ENCODE peak calls at places on chromosomes 4 and X, in eight cellular contexts. One of them, this sample, is unnamed.

GRCh38 chrX:131841496-131842410 is 181.3 kb upstream of the STK26 start:
- DNase-seq in activated CD4-positive, CD25-positive, alpha-beta regulatory T cell treated with anti-CD3 and anti-CD28 coated beads, Interleukin-2, amount 50 U/mL, for 72 hours: no peak
- DNase-seq in DMS53: peak; percentile 84
- DNase-seq in A172: peak; percentile 13
- DNase-seq in activated naive CD8-positive, alpha-beta T cell treated with anti-CD3 and anti-CD28 coated beads for 36 hours: no peak
- DNase-seq in stimulated activated CD4-positive, alpha-beta T cell treated with anti-CD3 and anti-CD28 coated beads, Interleukin-4, amount 100 ng/mL, for 48 hours: no peak
- DNase-seq in mesendoderm: peak; percentile 77
- DNase-seq in stimulated activated naive CD4-positive, alpha-beta T cell: peak; percentile 5
- DNase-seq in this sample: peak; percentile 28

GRCh38 chr4:88320780-88321373 is 36.5 kb upstream of the PPM1K start:
- DNase-seq in activated CD4-positive, CD25-positive, alpha-beta regulatory T cell treated with anti-CD3 and anti-CD28 coated beads, Interleukin-2, amount 50 U/mL, for 72 hours: peak; percentile 33
- DNase-seq in stimulated activated naive CD4-positive, alpha-beta T cell: no peak
- DNase-seq in A172: peak; percentile 37
- DNase-seq in DMS53: peak; percentile 37
- DNase-seq in mesendoderm: peak; percentile 91
- DNase-seq in stimulated activated CD4-positive, alpha-beta T cell treated with anti-CD3 and anti-CD28 coated beads, Interleukin-4, amount 100 ng/mL, for 48 hours: no peak
- DNase-seq in activated naive CD8-positive, alpha-beta T cell treated with anti-CD3 and anti-CD28 coated beads for 36 hours: peak; percentile 26
- DNase-seq in this sample: peak; percentile 74

GRCh38 chr4:55933611-55934010 is 15.1 kb upstream of the CEP135 start:
- DNase-seq in DMS53: no peak
- DNase-seq in stimulated activated CD4-positive, alpha-beta T cell treated with anti-CD3 and anti-CD28 coated beads, Interleukin-4, amount 100 ng/mL, for 48 hours: no peak
- DNase-seq in mesendoderm: peak; percentile 66
- DNase-seq in stimulated activated naive CD4-positive, alpha-beta T cell: no peak
- DNase-seq in activated naive CD8-positive, alpha-beta T cell treated with anti-CD3 and anti-CD28 coated beads for 36 hours: no peak
- DNase-seq in activated CD4-positive, CD25-positive, alpha-beta regulatory T cell treated with anti-CD3 and anti-CD28 coated beads, Interleukin-2, amount 50 U/mL, for 72 hours: no peak
- DNase-seq in A172: no peak
- DNase-seq in this sample: no peak

GRCh38 chr4:112975567-112976355 is 73.7 kb upstream of the ANK2 start:
- DNase-seq in mesendoderm: no peak
- DNase-seq in stimulated activated CD4-positive, alpha-beta T cell treated with anti-CD3 and anti-CD28 coated beads, Interleukin-4, amount 100 ng/mL, for 48 hours: no peak
- DNase-seq in activated CD4-positive, CD25-positive, alpha-beta regulatory T cell treated with anti-CD3 and anti-CD28 coated beads, Interleukin-2, amount 50 U/mL, for 72 hours: no peak
- DNase-seq in DMS53: no peak
- DNase-seq in A172: no peak
- DNase-seq in activated naive CD8-positive, alpha-beta T cell treated with anti-CD3 and anti-CD28 coated beads for 36 hours: no peak
- DNase-seq in stimulated activated naive CD4-positive, alpha-beta T cell: no peak
- DNase-seq in this sample: no peak

GRCh38 chr4:76571274-76571673 is 136.2 kb downstream of the SHROOM3 start:
- DNase-seq in mesendoderm: no peak
- DNase-seq in stimulated activated naive CD4-positive, alpha-beta T cell: no peak
- DNase-seq in A172: no peak
- DNase-seq in activated CD4-positive, CD25-positive, alpha-beta regulatory T cell treated with anti-CD3 and anti-CD28 coated beads, Interleukin-2, amount 50 U/mL, for 72 hours: no peak
- DNase-seq in stimulated activated CD4-positive, alpha-beta T cell treated with anti-CD3 and anti-CD28 coated beads, Interleukin-4, amount 100 ng/mL, for 48 hours: no peak
- DNase-seq in DMS53: peak; percentile 75
- DNase-seq in activated naive CD8-positive, alpha-beta T cell treated with anti-CD3 and anti-CD28 coated beads for 36 hours: no peak
- DNase-seq in this sample: no peak

GRCh38 chr4:27973056-27973455 is 1112.4 kb downstream of the STIM2 start:
- DNase-seq in A172: no peak
- DNase-seq in activated naive CD8-positive, alpha-beta T cell treated with anti-CD3 and anti-CD28 coated beads for 36 hours: no peak
- DNase-seq in mesendoderm: no peak
- DNase-seq in activated CD4-positive, CD25-positive, alpha-beta regulatory T cell treated with anti-CD3 and anti-CD28 coated beads, Interleukin-2, amount 50 U/mL, for 72 hours: no peak
- DNase-seq in DMS53: no peak
- DNase-seq in stimulated activated CD4-positive, alpha-beta T cell treated with anti-CD3 and anti-CD28 coated beads, Interleukin-4, amount 100 ng/mL, for 48 hours: no peak
- DNase-seq in stimulated activated naive CD4-positive, alpha-beta T cell: no peak
- DNase-seq in this sample: no peak

GRCh38 chrX:26915064-26915463 is 548.1 kb downstream of the PPP4R3C start:
- DNase-seq in mesendoderm: no peak
- DNase-seq in stimulated activated naive CD4-positive, alpha-beta T cell: no peak
- DNase-seq in activated naive CD8-positive, alpha-beta T cell treated with anti-CD3 and anti-CD28 coated beads for 36 hours: no peak
- DNase-seq in stimulated activated CD4-positive, alpha-beta T cell treated with anti-CD3 and anti-CD28 coated beads, Interleukin-4, amount 100 ng/mL, for 48 hours: no peak
- DNase-seq in A172: peak; percentile 75
- DNase-seq in activated CD4-positive, CD25-positive, alpha-beta regulatory T cell treated with anti-CD3 and anti-CD28 coated beads, Interleukin-2, amount 50 U/mL, for 72 hours: no peak
- DNase-seq in DMS53: peak; percentile 90
- DNase-seq in this sample: no peak

GRCh38 chr4:15976456-15977096 is 13.6 kb upstream of the FGFBP2 start:
- DNase-seq in activated CD4-positive, CD25-positive, alpha-beta regulatory T cell treated with anti-CD3 and anti-CD28 coated beads, Interleukin-2, amount 50 U/mL, for 72 hours: no peak
- DNase-seq in stimulated activated naive CD4-positive, alpha-beta T cell: no peak
- DNase-seq in A172: no peak
- DNase-seq in stimulated activated CD4-positive, alpha-beta T cell treated with anti-CD3 and anti-CD28 coated beads, Interleukin-4, amount 100 ng/mL, for 48 hours: no peak
- DNase-seq in DMS53: peak; percentile 32
- DNase-seq in mesendoderm: peak; percentile 65
- DNase-seq in activated naive CD8-positive, alpha-beta T cell treated with anti-CD3 and anti-CD28 coated beads for 36 hours: no peak
- DNase-seq in this sample: no peak

GRCh38 chr4:177229331-177229730 is 80.3 kb upstream of the NEIL3 start:
- DNase-seq in stimulated activated naive CD4-positive, alpha-beta T cell: no peak
- DNase-seq in activated naive CD8-positive, alpha-beta T cell treated with anti-CD3 and anti-CD28 coated beads for 36 hours: no peak
- DNase-seq in mesendoderm: no peak
- DNase-seq in activated CD4-positive, CD25-positive, alpha-beta regulatory T cell treated with anti-CD3 and anti-CD28 coated beads, Interleukin-2, amount 50 U/mL, for 72 hours: no peak
- DNase-seq in A172: peak; percentile 26
- DNase-seq in stimulated activated CD4-positive, alpha-beta T cell treated with anti-CD3 and anti-CD28 coated beads, Interleukin-4, amount 100 ng/mL, for 48 hours: no peak
- DNase-seq in DMS53: no peak
- DNase-seq in this sample: no peak

GRCh38 chr4:158229768-158230167 is 19.5 kb downstream of the TMEM144 start:
- DNase-seq in activated naive CD8-positive, alpha-beta T cell treated with anti-CD3 and anti-CD28 coated beads for 36 hours: no peak
- DNase-seq in A172: no peak
- DNase-seq in mesendoderm: peak; percentile 25
- DNase-seq in DMS53: no peak
- DNase-seq in stimulated activated CD4-positive, alpha-beta T cell treated with anti-CD3 and anti-CD28 coated beads, Interleukin-4, amount 100 ng/mL, for 48 hours: no peak
- DNase-seq in activated CD4-positive, CD25-positive, alpha-beta regulatory T cell treated with anti-CD3 and anti-CD28 coated beads, Interleukin-2, amount 50 U/mL, for 72 hours: no peak
- DNase-seq in stimulated activated naive CD4-positive, alpha-beta T cell: no peak
- DNase-seq in this sample: no peak

GRCh38 chrX:13131511-13132137 is 87.2 kb upstream of the FAM9C start:
- DNase-seq in mesendoderm: peak; percentile 44
- DNase-seq in activated CD4-positive, CD25-positive, alpha-beta regulatory T cell treated with anti-CD3 and anti-CD28 coated beads, Interleukin-2, amount 50 U/mL, for 72 hours: no peak
- DNase-seq in DMS53: no peak
- DNase-seq in stimulated activated naive CD4-positive, alpha-beta T cell: no peak
- DNase-seq in stimulated activated CD4-positive, alpha-beta T cell treated with anti-CD3 and anti-CD28 coated beads, Interleukin-4, amount 100 ng/mL, for 48 hours: no peak
- DNase-seq in activated naive CD8-positive, alpha-beta T cell treated with anti-CD3 and anti-CD28 coated beads for 36 hours: no peak
- DNase-seq in A172: no peak
- DNase-seq in this sample: no peak

GRCh38 chr4:186144596-186145569 is 40.4 kb downstream of the FAM149A start:
- DNase-seq in stimulated activated naive CD4-positive, alpha-beta T cell: no peak
- DNase-seq in A172: peak; percentile 11
- DNase-seq in DMS53: no peak
- DNase-seq in activated CD4-positive, CD25-positive, alpha-beta regulatory T cell treated with anti-CD3 and anti-CD28 coated beads, Interleukin-2, amount 50 U/mL, for 72 hours: no peak
- DNase-seq in activated naive CD8-positive, alpha-beta T cell treated with anti-CD3 and anti-CD28 coated beads for 36 hours: peak; percentile 22
- DNase-seq in mesendoderm: peak; percentile 67
- DNase-seq in stimulated activated CD4-positive, alpha-beta T cell treated with anti-CD3 and anti-CD28 coated beads, Interleukin-4, amount 100 ng/mL, for 48 hours: no peak
- DNase-seq in this sample: no peak

GRCh38 chr4:113141901-113142346 is 92.5 kb downstream of the ANK2 start:
- DNase-seq in stimulated activated naive CD4-positive, alpha-beta T cell: no peak
- DNase-seq in activated CD4-positive, CD25-positive, alpha-beta regulatory T cell treated with anti-CD3 and anti-CD28 coated beads, Interleukin-2, amount 50 U/mL, for 72 hours: no peak
- DNase-seq in mesendoderm: no peak
- DNase-seq in DMS53: peak; percentile 93
- DNase-seq in stimulated activated CD4-positive, alpha-beta T cell treated with anti-CD3 and anti-CD28 coated beads, Interleukin-4, amount 100 ng/mL, for 48 hours: no peak
- DNase-seq in activated naive CD8-positive, alpha-beta T cell treated with anti-CD3 and anti-CD28 coated beads for 36 hours: no peak
- DNase-seq in A172: peak; percentile 69
- DNase-seq in this sample: no peak

GRCh38 chrX:5113128-5113527 is 1115.5 kb downstream of the NLGN4X start:
- DNase-seq in activated CD4-positive, CD25-positive, alpha-beta regulatory T cell treated with anti-CD3 and anti-CD28 coated beads, Interleukin-2, amount 50 U/mL, for 72 hours: no peak
- DNase-seq in mesendoderm: peak; percentile 14
- DNase-seq in activated naive CD8-positive, alpha-beta T cell treated with anti-CD3 and anti-CD28 coated beads for 36 hours: no peak
- DNase-seq in DMS53: peak; percentile 36
- DNase-seq in A172: peak; percentile 16
- DNase-seq in stimulated activated naive CD4-positive, alpha-beta T cell: no peak
- DNase-seq in stimulated activated CD4-positive, alpha-beta T cell treated with anti-CD3 and anti-CD28 coated beads, Interleukin-4, amount 100 ng/mL, for 48 hours: no peak
- DNase-seq in this sample: no peak

GRCh38 chr4:1336079-1336478 is 10.9 kb upstream of the UVSSA start:
- DNase-seq in activated CD4-positive, CD25-positive, alpha-beta regulatory T cell treated with anti-CD3 and anti-CD28 coated beads, Interleukin-2, amount 50 U/mL, for 72 hours: no peak
- DNase-seq in DMS53: no peak
- DNase-seq in stimulated activated naive CD4-positive, alpha-beta T cell: no peak
- DNase-seq in mesendoderm: no peak
- DNase-seq in activated naive CD8-positive, alpha-beta T cell treated with anti-CD3 and anti-CD28 coated beads for 36 hours: no peak
- DNase-seq in stimulated activated CD4-positive, alpha-beta T cell treated with anti-CD3 and anti-CD28 coated beads, Interleukin-4, amount 100 ng/mL, for 48 hours: no peak
- DNase-seq in A172: no peak
- DNase-seq in this sample: no peak

GRCh38 chrX:130086414-130087207 is 23.7 kb downstream of the ELF4 start:
- DNase-seq in stimulated activated CD4-positive, alpha-beta T cell treated with anti-CD3 and anti-CD28 coated beads, Interleukin-4, amount 100 ng/mL, for 48 hours: peak; percentile 49
- DNase-seq in mesendoderm: no peak
- DNase-seq in stimulated activated naive CD4-positive, alpha-beta T cell: peak; percentile 51
- DNase-seq in activated CD4-positive, CD25-positive, alpha-beta regulatory T cell treated with anti-CD3 and anti-CD28 coated beads, Interleukin-2, amount 50 U/mL, for 72 hours: peak; percentile 56
- DNase-seq in A172: no peak
- DNase-seq in DMS53: no peak
- DNase-seq in activated naive CD8-positive, alpha-beta T cell treated with anti-CD3 and anti-CD28 coated beads for 36 hours: peak; percentile 70
- DNase-seq in this sample: peak; percentile 51

GRCh38 chr4:40645576-40645975 is 15.9 kb upstream of the RBM47 start:
- DNase-seq in activated CD4-positive, CD25-positive, alpha-beta regulatory T cell treated with anti-CD3 and anti-CD28 coated beads, Interleukin-2, amount 50 U/mL, for 72 hours: no peak
- DNase-seq in activated naive CD8-positive, alpha-beta T cell treated with anti-CD3 and anti-CD28 coated beads for 36 hours: no peak
- DNase-seq in mesendoderm: no peak
- DNase-seq in A172: no peak
- DNase-seq in DMS53: no peak
- DNase-seq in stimulated activated naive CD4-positive, alpha-beta T cell: no peak
- DNase-seq in stimulated activated CD4-positive, alpha-beta T cell treated with anti-CD3 and anti-CD28 coated beads, Interleukin-4, amount 100 ng/mL, for 48 hours: no peak
- DNase-seq in this sample: no peak

GRCh38 chr4:16942491-16942890 is 44.0 kb upstream of the LDB2 start:
- DNase-seq in DMS53: no peak
- DNase-seq in A172: no peak
- DNase-seq in stimulated activated CD4-positive, alpha-beta T cell treated with anti-CD3 and anti-CD28 coated beads, Interleukin-4, amount 100 ng/mL, for 48 hours: no peak
- DNase-seq in mesendoderm: no peak
- DNase-seq in activated naive CD8-positive, alpha-beta T cell treated with anti-CD3 and anti-CD28 coated beads for 36 hours: no peak
- DNase-seq in activated CD4-positive, CD25-positive, alpha-beta regulatory T cell treated with anti-CD3 and anti-CD28 coated beads, Interleukin-2, amount 50 U/mL, for 72 hours: no peak
- DNase-seq in stimulated activated naive CD4-positive, alpha-beta T cell: no peak
- DNase-seq in this sample: no peak

GRCh38 chr4:77201343-77201742 is 44.3 kb downstream of the CCNG2 start:
- DNase-seq in activated naive CD8-positive, alpha-beta T cell treated with anti-CD3 and anti-CD28 coated beads for 36 hours: no peak
- DNase-seq in activated CD4-positive, CD25-positive, alpha-beta regulatory T cell treated with anti-CD3 and anti-CD28 coated beads, Interleukin-2, amount 50 U/mL, for 72 hours: no peak
- DNase-seq in DMS53: no peak
- DNase-seq in stimulated activated CD4-positive, alpha-beta T cell treated with anti-CD3 and anti-CD28 coated beads, Interleukin-4, amount 100 ng/mL, for 48 hours: no peak
- DNase-seq in stimulated activated naive CD4-positive, alpha-beta T cell: no peak
- DNase-seq in mesendoderm: no peak
- DNase-seq in A172: no peak
- DNase-seq in this sample: no peak

GRCh38 chr4:8439168-8439567 is 1.4 kb downstream of the ACOX3 start:
- DNase-seq in activated naive CD8-positive, alpha-beta T cell treated with anti-CD3 and anti-CD28 coated beads for 36 hours: no peak
- DNase-seq in DMS53: peak; percentile 69
- DNase-seq in mesendoderm: no peak
- DNase-seq in stimulated activated CD4-positive, alpha-beta T cell treated with anti-CD3 and anti-CD28 coated beads, Interleukin-4, amount 100 ng/mL, for 48 hours: no peak
- DNase-seq in activated CD4-positive, CD25-positive, alpha-beta regulatory T cell treated with anti-CD3 and anti-CD28 coated beads, Interleukin-2, amount 50 U/mL, for 72 hours: no peak
- DNase-seq in A172: no peak
- DNase-seq in stimulated activated naive CD4-positive, alpha-beta T cell: no peak
- DNase-seq in this sample: no peak

This sample was measured in germinal center.